ENCODE peak calls at places on chromosomes 12 and 14, in ten cellular contexts. One of them, this sample, is unnamed. For H3K4me1, the result is how much of the 10 kb centered on the place peaks cover.

GRCh38 chr12:125451408-125451807 is 386.2 kb downstream of the AACS start:
- DNase-seq in transverse colon: no peak
- DNase-seq in naive thymus-derived CD4-positive, alpha-beta T cell: no peak
- DNase-seq in right lobe of liver: no peak
- DNase-seq in Panc1: no peak
- DNase-seq in esophagus squamous epithelium: no peak
- DNase-seq in cardiac muscle cell: no peak
- DNase-seq in testis: no peak
- DNase-seq in body of pancreas: no peak
- DNase-seq in H1: no peak
- DNase-seq in this sample: no peak

GRCh38 chr12:27667540-27667939 is 28.7 kb upstream of the REP15 start:
- DNase-seq in Panc1: no peak
- DNase-seq in right lobe of liver: no peak
- DNase-seq in body of pancreas: no peak
- DNase-seq in transverse colon: no peak
- DNase-seq in esophagus squamous epithelium: no peak
- DNase-seq in naive thymus-derived CD4-positive, alpha-beta T cell: no peak
- DNase-seq in testis: no peak
- DNase-seq in H1: no peak
- DNase-seq in cardiac muscle cell: no peak
- DNase-seq in this sample: no peak

GRCh38 chr12:56120158-56120846 is 2.2 kb downstream of the ZC3H10 start:
- DNase-seq in esophagus squamous epithelium: no peak
- DNase-seq in cardiac muscle cell: no peak
- DNase-seq in naive thymus-derived CD4-positive, alpha-beta T cell: no peak
- DNase-seq in testis: no peak
- DNase-seq in body of pancreas: no peak
- DNase-seq in transverse colon: no peak
- DNase-seq in Panc1: no peak
- DNase-seq in H1: no peak
- DNase-seq in right lobe of liver: no peak
- DNase-seq in this sample: no peak

GRCh38 chr12:38886064-38886463 is 19.3 kb downstream of the CPNE8 start:
- DNase-seq in cardiac muscle cell: no peak
- DNase-seq in right lobe of liver: peak
- DNase-seq in transverse colon: peak
- DNase-seq in body of pancreas: peak
- DNase-seq in naive thymus-derived CD4-positive, alpha-beta T cell: no peak
- DNase-seq in H1: no peak
- DNase-seq in testis: no peak
- DNase-seq in Panc1: no peak
- DNase-seq in esophagus squamous epithelium: no peak
- DNase-seq in this sample: no peak

GRCh38 chr12:113130457-113131135 is 5.0 kb downstream of the RASAL1 start:
- DNase-seq in H1: no peak
- DNase-seq in body of pancreas: no peak
- DNase-seq in cardiac muscle cell: no peak
- DNase-seq in naive thymus-derived CD4-positive, alpha-beta T cell: no peak
- DNase-seq in Panc1: no peak
- DNase-seq in transverse colon: no peak
- DNase-seq in right lobe of liver: no peak
- DNase-seq in testis: peak
- DNase-seq in esophagus squamous epithelium: no peak
- DNase-seq in this sample: peak

GRCh38 chr14:97379091-97379531 is 581.9 kb downstream of the VRK1 start:
- DNase-seq in testis: no peak
- DNase-seq in Panc1: no peak
- DNase-seq in body of pancreas: no peak
- DNase-seq in naive thymus-derived CD4-positive, alpha-beta T cell: no peak
- DNase-seq in H1: no peak
- DNase-seq in esophagus squamous epithelium: no peak
- DNase-seq in transverse colon: peak
- DNase-seq in cardiac muscle cell: no peak
- DNase-seq in right lobe of liver: no peak
- DNase-seq in this sample: no peak

GRCh38 chr12:83057436-83057835 is 370.7 kb downstream of the TMTC2 start:
- DNase-seq in transverse colon: no peak
- DNase-seq in H1: no peak
- DNase-seq in esophagus squamous epithelium: no peak
- DNase-seq in Panc1: no peak
- DNase-seq in body of pancreas: no peak
- DNase-seq in right lobe of liver: no peak
- DNase-seq in testis: no peak
- DNase-seq in cardiac muscle cell: no peak
- DNase-seq in naive thymus-derived CD4-positive, alpha-beta T cell: no peak
- DNase-seq in this sample: no peak

GRCh38 chr12:90854136-90854689 is 100.8 kb downstream of the CCER1 start:
- DNase-seq in right lobe of liver: no peak
- DNase-seq in transverse colon: no peak
- DNase-seq in Panc1: no peak
- DNase-seq in cardiac muscle cell: peak
- DNase-seq in H1: peak
- DNase-seq in body of pancreas: peak
- DNase-seq in testis: peak
- DNase-seq in naive thymus-derived CD4-positive, alpha-beta T cell: no peak
- DNase-seq in esophagus squamous epithelium: no peak
- DNase-seq in this sample: peak

GRCh38 chr12:49348781-49349180 is 2.1 kb downstream of the DNAJC22 start:
- DNase-seq in esophagus squamous epithelium: no peak
- DNase-seq in testis: peak
- DNase-seq in naive thymus-derived CD4-positive, alpha-beta T cell: no peak
- DNase-seq in body of pancreas: no peak
- DNase-seq in H1: no peak
- DNase-seq in cardiac muscle cell: no peak
- DNase-seq in Panc1: no peak
- DNase-seq in right lobe of liver: no peak
- DNase-seq in transverse colon: no peak
- DNase-seq in this sample: no peak

GRCh38 chr12:49345048-49345839 is 1.4 kb upstream of the DNAJC22 start:
- DNase-seq in esophagus squamous epithelium: no peak
- DNase-seq in cardiac muscle cell: peak
- DNase-seq in body of pancreas: peak
- DNase-seq in right lobe of liver: peak
- DNase-seq in transverse colon: peak
- DNase-seq in naive thymus-derived CD4-positive, alpha-beta T cell: no peak
- DNase-seq in Panc1: no peak
- DNase-seq in testis: peak
- DNase-seq in H1: no peak
- DNase-seq in this sample: peak

GRCh38 chr12:49347307-49348237 is 884 bp downstream of the DNAJC22 start:
- DNase-seq in right lobe of liver: peak
- DNase-seq in body of pancreas: peak
- DNase-seq in naive thymus-derived CD4-positive, alpha-beta T cell: peak
- DNase-seq in esophagus squamous epithelium: no peak
- DNase-seq in cardiac muscle cell: peak
- DNase-seq in testis: peak
- DNase-seq in transverse colon: peak
- DNase-seq in Panc1: no peak
- DNase-seq in H1: no peak
- DNase-seq in this sample: peak

GRCh38 chr12:49345840-49346658 is 639 bp upstream of the DNAJC22 start:
- DNase-seq in naive thymus-derived CD4-positive, alpha-beta T cell: no peak
- DNase-seq in esophagus squamous epithelium: no peak
- DNase-seq in H1: no peak
- DNase-seq in Panc1: no peak
- DNase-seq in transverse colon: no peak
- DNase-seq in testis: peak
- DNase-seq in right lobe of liver: no peak
- DNase-seq in body of pancreas: no peak
- DNase-seq in cardiac muscle cell: no peak
- DNase-seq in this sample: no peak

DNA sequence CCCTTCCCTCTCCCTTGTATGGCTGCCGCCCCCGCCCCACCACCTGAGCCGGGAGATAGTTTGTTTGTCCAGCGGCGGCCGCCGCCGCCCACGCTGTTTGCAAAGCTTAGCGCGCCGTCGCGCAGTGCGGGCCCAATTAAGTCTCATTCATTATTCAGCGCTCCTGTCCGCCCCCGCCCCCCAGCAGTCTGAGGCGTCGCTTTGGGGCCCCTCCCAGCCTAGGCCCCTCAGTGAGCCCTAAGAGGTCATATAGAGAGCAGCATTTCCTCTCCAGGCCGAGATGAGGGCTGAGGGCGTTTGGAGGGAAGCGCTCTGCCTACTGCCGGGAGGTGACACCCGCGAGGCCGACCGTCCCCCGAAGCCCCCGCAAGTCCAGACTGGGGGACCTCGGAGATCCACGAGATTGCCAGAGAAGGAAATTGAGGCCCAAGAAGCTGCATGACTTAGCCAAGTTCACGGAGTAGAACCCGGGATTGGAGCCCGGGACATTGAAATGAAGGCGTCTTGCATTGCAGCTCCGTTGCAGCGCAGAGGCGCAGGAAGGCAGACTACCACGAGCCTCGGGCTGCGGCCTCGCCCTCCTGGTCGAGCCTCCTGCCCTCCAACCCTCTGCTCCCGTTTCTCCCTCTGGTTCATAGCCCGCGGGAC is at the start of gene DNAJC22:
- DNase-seq in testis: peak
- DNase-seq in body of pancreas: no peak
- DNase-seq in H1: no peak
- DNase-seq in transverse colon: peak
- DNase-seq in esophagus squamous epithelium: no peak
- DNase-seq in Panc1: no peak
- DNase-seq in naive thymus-derived CD4-positive, alpha-beta T cell: no peak
- DNase-seq in right lobe of liver: peak
- DNase-seq in cardiac muscle cell: peak
- DNase-seq in this sample: peak
- H3K4me1 ChIP-seq in testis: under half
- H3K4me1 ChIP-seq in body of pancreas: half or more
- H3K4me1 ChIP-seq in H1: under half
- H3K4me1 ChIP-seq in transverse colon: under half
- H3K4me1 ChIP-seq in esophagus squamous epithelium: half or more
- H3K4me1 ChIP-seq in Panc1: under half
- H3K4me1 ChIP-seq in naive thymus-derived CD4-positive, alpha-beta T cell: half or more
- H3K4me1 ChIP-seq in right lobe of liver: half or more
- H3K4me1 ChIP-seq in cardiac muscle cell: under half
- H3K4me1 ChIP-seq in this sample: half or more

DNA sequence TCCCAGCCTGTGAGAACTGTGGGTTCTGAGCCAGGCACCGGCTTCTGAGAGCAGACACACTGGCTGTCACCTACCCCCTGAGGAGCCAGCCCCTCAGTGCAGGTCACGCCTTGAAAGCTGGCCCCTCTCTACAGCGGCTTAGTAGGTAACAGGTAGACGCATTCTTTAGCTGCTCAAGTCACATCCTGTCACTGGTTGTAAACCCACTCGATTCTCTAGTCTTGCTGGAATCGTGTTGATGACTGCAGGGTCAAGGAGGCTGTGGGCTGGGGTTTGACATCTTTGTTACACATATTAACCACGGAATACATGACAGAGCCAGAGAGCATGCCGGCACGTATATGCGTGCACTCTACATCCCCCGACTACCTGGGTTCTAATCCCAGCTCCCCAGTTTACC is 210.6 kb downstream of the ETV6 start:
- DNase-seq in cardiac muscle cell: no peak
- DNase-seq in naive thymus-derived CD4-positive, alpha-beta T cell: no peak
- DNase-seq in H1: no peak
- DNase-seq in body of pancreas: no peak
- DNase-seq in Panc1: no peak
- DNase-seq in right lobe of liver: no peak
- DNase-seq in esophagus squamous epithelium: no peak
- DNase-seq in transverse colon: no peak
- DNase-seq in testis: no peak
- DNase-seq in this sample: no peak
- H3K27ac ChIP-seq in cardiac muscle cell: peak
- H3K27ac ChIP-seq in naive thymus-derived CD4-positive, alpha-beta T cell: no peak
- H3K27ac ChIP-seq in H1: no peak
- H3K27ac ChIP-seq in body of pancreas: no peak
- H3K27ac ChIP-seq in Panc1: no peak
- H3K27ac ChIP-seq in right lobe of liver: no peak
- H3K27ac ChIP-seq in esophagus squamous epithelium: peak
- H3K27ac ChIP-seq in transverse colon: no peak
- H3K27ac ChIP-seq in testis: peak
- H3K27ac ChIP-seq in this sample: no peak

DNA sequence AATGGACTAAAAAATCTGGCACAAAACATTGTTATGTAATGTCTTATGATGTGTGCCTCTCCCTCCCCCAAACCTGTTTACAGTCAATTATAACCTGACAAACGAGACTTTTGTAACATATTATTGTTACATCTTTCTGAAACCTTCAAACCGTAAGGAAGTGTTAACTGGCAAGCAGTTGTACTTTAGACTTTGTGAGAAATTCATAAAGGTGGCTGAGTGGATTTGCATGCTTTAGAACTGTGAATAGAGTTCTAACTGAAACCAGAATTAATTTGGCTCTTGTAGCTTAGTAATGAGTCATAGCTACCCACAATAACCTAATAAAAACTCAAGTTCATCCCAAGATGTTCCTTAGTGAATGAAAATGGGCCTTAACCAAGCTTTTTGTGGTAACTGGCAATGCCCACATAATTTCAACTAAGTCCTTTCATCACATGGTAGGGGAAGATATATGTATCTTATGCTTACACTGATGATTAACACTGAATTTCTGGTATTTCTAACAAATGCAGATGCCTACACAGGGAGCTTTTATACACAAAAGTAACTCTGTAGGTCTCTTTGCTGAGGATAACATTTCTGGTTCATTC is 29.7 kb downstream of the RAD9B start:
- DNase-seq in esophagus squamous epithelium: no peak
- DNase-seq in right lobe of liver: no peak
- DNase-seq in H1: no peak
- DNase-seq in transverse colon: no peak
- DNase-seq in body of pancreas: no peak
- DNase-seq in naive thymus-derived CD4-positive, alpha-beta T cell: no peak
- DNase-seq in cardiac muscle cell: no peak
- DNase-seq in testis: no peak
- DNase-seq in Panc1: no peak
- DNase-seq in this sample: no peak
- H3K4me1 ChIP-seq in esophagus squamous epithelium: under half
- H3K4me1 ChIP-seq in right lobe of liver: under half
- H3K4me1 ChIP-seq in H1: under half
- H3K4me1 ChIP-seq in transverse colon: under half
- H3K4me1 ChIP-seq in body of pancreas: under half
- H3K4me1 ChIP-seq in naive thymus-derived CD4-positive, alpha-beta T cell: under half
- H3K4me1 ChIP-seq in cardiac muscle cell: under half
- H3K4me1 ChIP-seq in testis: under half
- H3K4me1 ChIP-seq in Panc1: under half
- H3K4me1 ChIP-seq in this sample: under half

DNA sequence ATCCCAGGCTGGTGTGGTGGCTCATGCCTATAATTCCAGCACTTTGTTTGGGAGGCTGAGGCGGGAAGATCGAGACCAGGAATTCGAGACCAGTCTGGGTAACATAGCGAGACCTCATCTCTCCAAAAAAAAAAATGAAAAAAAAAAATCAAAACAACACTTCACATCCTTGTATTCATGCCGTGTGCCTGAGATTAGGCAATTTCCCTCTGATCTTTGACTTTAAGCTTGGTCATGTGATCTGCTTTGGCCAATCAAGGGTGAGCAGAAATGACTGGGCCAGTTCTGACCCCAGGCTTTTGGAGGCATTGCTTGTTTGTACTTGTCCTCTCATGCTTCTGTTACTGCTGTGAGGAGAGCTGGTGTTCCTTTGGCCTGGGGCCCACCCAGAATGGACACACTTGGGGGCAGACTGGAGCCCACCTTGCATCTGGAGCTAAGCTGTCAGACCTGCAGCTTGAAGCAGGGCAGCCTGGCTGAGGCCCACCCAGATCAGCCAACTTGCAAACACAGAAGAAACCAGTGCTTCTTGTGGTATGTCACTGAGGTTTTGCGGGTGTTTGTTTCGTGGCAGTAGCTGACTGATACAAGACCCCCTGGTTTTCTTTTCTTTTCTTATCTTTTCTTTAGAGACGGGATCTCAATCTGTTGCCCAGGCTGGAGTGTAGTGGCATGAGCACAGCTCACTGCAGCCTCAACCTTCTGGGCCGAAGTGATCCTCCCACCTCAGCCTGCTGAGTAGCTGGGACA is 29.7 kb upstream of the TBX3 start:
- DNase-seq in esophagus squamous epithelium: no peak
- DNase-seq in cardiac muscle cell: no peak
- DNase-seq in Panc1: no peak
- DNase-seq in right lobe of liver: no peak
- DNase-seq in naive thymus-derived CD4-positive, alpha-beta T cell: no peak
- DNase-seq in testis: no peak
- DNase-seq in transverse colon: no peak
- DNase-seq in H1: no peak
- DNase-seq in body of pancreas: no peak
- DNase-seq in this sample: no peak
- H3K27ac ChIP-seq in esophagus squamous epithelium: no peak
- H3K27ac ChIP-seq in cardiac muscle cell: no peak
- H3K27ac ChIP-seq in Panc1: no peak
- H3K27ac ChIP-seq in right lobe of liver: no peak
- H3K27ac ChIP-seq in naive thymus-derived CD4-positive, alpha-beta T cell: no peak
- H3K27ac ChIP-seq in testis: no peak
- H3K27ac ChIP-seq in transverse colon: no peak
- H3K27ac ChIP-seq in H1: no peak
- H3K27ac ChIP-seq in body of pancreas: no peak
- H3K27ac ChIP-seq in this sample: no peak